ENCODE peak calls at places on chromosomes 16 and 17, in four cellular contexts. X is small intestine, B is T-helper 17 cell, R is body of pancreas. U is an unnamed sample.

GRCh38 chr16:85245307-85246172 is 133.3 kb upstream of the CIBAR2 start:
- DNase-seq in X (peak), B (no peak), R (peak), U (peak)

GRCh38 chr17:52536466-52536865 is 378.0 kb upstream of the CA10 start:
- DNase-seq in X (no peak), B (no peak), R (no peak), U (no peak)

GRCh38 chr17:39739020-39739884 is 1.5 kb downstream of the GRB7 start:
- DNase-seq in X (peak), B (no peak), R (peak), U (peak)

GRCh38 chr17:40069751-40070643 is 7.2 kb downstream of the THRA start:
- DNase-seq in X (peak), B (no peak), R (no peak), U (peak)

GRCh38 chr17:75478508-75478907 is 22.1 kb downstream of the TMEM94 start:
- DNase-seq in X (no peak), B (no peak), R (no peak), U (peak)

GRCh38 chr17:79983456-79983855 is 52.2 kb downstream of the TBC1D16 start:
- DNase-seq in X (no peak), B (no peak), R (peak), U (no peak)

GRCh38 chr16:13529193-13529982 is 390.6 kb upstream of the ERCC4 start:
- DNase-seq in X (no peak), B (no peak), R (no peak), U (no peak)

GRCh38 chr16:50151744-50152143 is 1.4 kb upstream of the TENT4B start:
- DNase-seq in X (no peak), B (no peak), R (no peak), U (no peak)

GRCh38 chr17:14143678-14144077 is 74.4 kb downstream of the COX10 start:
- DNase-seq in X (peak), B (no peak), R (peak), U (no peak)

GRCh38 chr16:55510185-55510805 is 1.4 kb downstream of the LPCAT2 start:
- DNase-seq in X (no peak), B (no peak), R (no peak), U (no peak)

GRCh38 chr16:31365131-31365865 is 10.3 kb downstream of the ITGAX start:
- DNase-seq in X (no peak), B (no peak), R (no peak), U (no peak)

GRCh38 chr17:77451271-77451893 is 310.6 kb downstream of the SEC14L1 start:
- DNase-seq in X (peak), B (peak), R (peak), U (peak)

GRCh38 chr16:13940397-13940933 is 20.5 kb downstream of the ERCC4 start:
- DNase-seq in X (peak), B (no peak), R (peak), U (peak)

GRCh38 chr16:85612191-85612800 is 826 bp upstream of the GSE1 start:
- DNase-seq in X (peak), B (no peak), R (peak), U (peak)

GRCh38 chr17:10729334-10730193 is at the start of gene TMEM220:
- DNase-seq in X (peak), B (no peak), R (peak), U (peak)

GRCh38 chr17:53571342-53571741 is 251.4 kb upstream of the KIF2B start:
- DNase-seq in X (peak), B (no peak), R (no peak), U (no peak)

GRCh38 chr17:39027037-39027436 is 59.8 kb upstream of the FBXO47 start:
- DNase-seq in X (peak), B (no peak), R (peak), U (no peak)

GRCh38 chr16:23901178-23902131 is 65.7 kb downstream of the PRKCB start:
- DNase-seq in X (no peak), B (no peak), R (no peak), U (no peak)

GRCh38 chr16:57598437-57598836 is 30.0 kb upstream of the ADGRG1 start:
- DNase-seq in X (no peak), B (no peak), R (no peak), U (no peak)

GRCh38 chr17:14471052-14471451 is 170.2 kb downstream of the HS3ST3B1 start:
- DNase-seq in X (peak), B (no peak), R (no peak), U (peak)

GRCh38 chr17:40452074-40452787 is 9.0 kb downstream of the IGFBP4 start:
- DNase-seq in X (peak), B (no peak), R (no peak), U (peak)

GRCh38 chr16:79628501-79628975 is 28.0 kb upstream of the MAF start:
- DNase-seq in X (no peak), B (no peak), R (no peak), U (peak)

GRCh38 chr16:48734220-48734619 is 124.2 kb upstream of the N4BP1 start:
- DNase-seq in X (no peak), B (no peak), R (no peak), U (no peak)

GRCh38 chr17:35588196-35588920 is 1.2 kb downstream of the AP2B1 start:
- DNase-seq in X (peak), B (no peak), R (no peak), U (peak)

GRCh38 chr17:27810211-27810901 is 10.0 kb upstream of the NOS2 start:
- DNase-seq in X (peak), B (no peak), R (no peak), U (no peak)

GRCh38 chr16:48250520-48251278 is 3.4 kb upstream of the ABCC11 start:
- DNase-seq in X (peak), B (no peak), R (no peak), U (no peak)

GRCh38 chr16:50196736-50197135 is 43.6 kb downstream of the TENT4B start:
- DNase-seq in X (no peak), B (no peak), R (no peak), U (no peak)

GRCh38 chr16:68644715-68645493 is at the start of gene CDH3:
- DNase-seq in X (peak), B (no peak), R (peak), U (peak)

GRCh38 chr17:40284085-40284713 is 3.5 kb upstream of the CDC6 start:
- DNase-seq in X (peak), B (no peak), R (no peak), U (peak)

GRCh38 chr16:88634141-88634993 is 4.0 kb upstream of the IL17C start:
- DNase-seq in X (peak), B (peak), R (no peak), U (peak)

U was measured in osteoblast.